ENCODE peak calls at places on chromosomes 13 and 19, in seven cellular contexts. O is heart left ventricle, Y is spleen, C is IMR-90, A is cardiac muscle cell, B is heart right ventricle, P is neural progenitor cell. J is an unnamed sample. For H3K4me1 and H3K27me3, the result is how much of the 10 kb centered on the place peaks cover.

GRCh38 chr13:95217920-95218830 is 83.1 kb downstream of the ABCC4 start:
- DNase-seq in P (no peak), A (no peak), B (no peak), C (no peak), Y (no peak), O (no peak), J (no peak)

GRCh38 chr13:42786696-42787095 is 5.3 kb downstream of the FAM216B start:
- DNase-seq in C (no peak), P (no peak), O (no peak), A (peak), B (no peak), Y (no peak), J (no peak)

GRCh38 chr19:632228-633067 is 889 bp downstream of the POLRMT start:
- DNase-seq in P (peak), A (peak), C (peak), O (no peak), Y (no peak), B (no peak), J (no peak)

GRCh38 chr13:45521292-45521691 is 56.6 kb downstream of the COG3 start:
- DNase-seq in A (peak), C (peak), O (no peak), B (no peak), Y (no peak), P (no peak), J (no peak)

GRCh38 chr19:29671393-29672076 is 6.3 kb downstream of the PLEKHF1 start:
- DNase-seq in A (no peak), P (no peak), B (peak), Y (peak), C (no peak), O (peak), J (peak)

GRCh38 chr13:101649490-101650126 is 197.1 kb downstream of the ITGBL1 start:
- DNase-seq in A (no peak), B (no peak), C (peak), P (no peak), O (no peak), Y (no peak), J (no peak)

GRCh38 chr13:50636007-50636704 is 207.3 kb downstream of the DLEU7 start:
- DNase-seq in C (no peak), Y (no peak), O (no peak), A (peak), B (no peak), P (peak), J (no peak)

GRCh38 chr19:11421607-11422098 is 2.5 kb upstream of the RGL3 start:
- DNase-seq in Y (peak), O (peak), C (no peak), P (peak), B (peak), A (peak), J (peak)

GRCh38 chr19:1855040-1855827 is 7.0 kb upstream of the REXO1 start:
- DNase-seq in A (peak), P (peak), O (peak), B (peak), C (peak), Y (peak), J (peak)

GRCh38 chr19:3949997-3950859 is 17.4 kb downstream of the NMRK2 start:
- DNase-seq in P (no peak), A (no peak), O (peak), Y (no peak), C (no peak), B (no peak), J (no peak)
- H3K27ac ChIP-seq in P (no peak), A (peak), O (peak), Y (no peak), C (no peak), B (peak), J (no peak)

GRCh38 chr19:3266792-3267469 is 42.5 kb downstream of the CELF5 start:
- DNase-seq in Y (no peak), P (no peak), A (no peak), O (no peak), C (no peak), B (no peak), J (no peak)

GRCh38 chr19:3262362-3262761 is 37.9 kb downstream of the CELF5 start:
- DNase-seq in O (no peak), C (no peak), P (no peak), A (no peak), B (no peak), Y (no peak), J (no peak)

GRCh38 chr19:3265432-3265831 is 41.0 kb downstream of the CELF5 start:
- DNase-seq in P (no peak), Y (no peak), B (no peak), C (no peak), A (no peak), O (no peak), J (no peak)

GRCh38 chr19:3266092-3266693 is 41.7 kb downstream of the CELF5 start:
- DNase-seq in O (no peak), A (no peak), P (no peak), C (no peak), B (no peak), Y (no peak), J (no peak)

DNA sequence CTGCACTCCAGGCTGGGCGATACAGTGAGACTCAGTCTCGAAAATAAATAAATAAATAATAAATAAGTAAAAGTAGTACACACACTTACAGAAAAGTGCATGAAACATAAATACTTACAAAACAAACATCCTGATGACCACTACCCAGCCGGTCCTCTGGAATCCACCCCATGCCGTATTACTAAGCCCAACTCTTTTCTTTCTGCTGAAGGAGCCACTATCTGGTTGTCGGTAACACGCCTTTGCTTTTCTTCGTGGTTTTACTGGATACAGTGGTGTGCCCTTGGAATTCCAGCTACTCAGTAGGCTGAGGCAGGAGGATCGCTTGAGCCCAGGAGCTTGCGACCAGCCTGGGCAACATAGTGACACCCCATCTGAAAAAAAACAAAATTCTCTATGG is 39.4 kb downstream of the CELF5 start:
- DNase-seq in Y (no peak), P (no peak), A (no peak), B (no peak), O (no peak), C (no peak), J (no peak)
- H3K4me1 ChIP-seq in Y (under half), P (under half), A (under half), B (under half), O (under half), C (under half), J (under half)

GRCh38 chr19:51808333-51808986 is 13.5 kb downstream of the FPR3 start:
- DNase-seq in P (no peak), Y (no peak), C (no peak), A (no peak), O (no peak), B (no peak), J (no peak)
- H3K27me3 ChIP-seq in P (under half), Y (under half), C (under half), A (under half), O (under half), B (under half), J (under half)

GRCh38 chr13:107185889-107186288 is 618.0 kb upstream of the ARGLU1 start:
- DNase-seq in Y (no peak), A (no peak), P (no peak), C (peak), O (no peak), B (no peak), J (no peak)
- H3K27ac ChIP-seq in Y (no peak), A (no peak), P (no peak), C (no peak), O (no peak), B (no peak), J (no peak)

GRCh38 chr13:99864627-99864990 is 107.0 kb downstream of the ZIC5 start:
- DNase-seq in C (no peak), O (no peak), Y (no peak), B (no peak), A (no peak), P (no peak), J (no peak)
- H3K4me1 ChIP-seq in C (under half), O (under half), Y (under half), B (under half), A (under half), P (half or more), J (under half)

GRCh38 chr13:112638157-112638750 is 50.3 kb upstream of the TUBGCP3 start:
- DNase-seq in A (no peak), O (no peak), Y (peak), P (no peak), B (no peak), C (no peak), J (no peak)

GRCh38 chr13:112635323-112635722 is 47.4 kb upstream of the TUBGCP3 start:
- DNase-seq in A (no peak), Y (peak), C (no peak), B (no peak), O (no peak), P (no peak), J (no peak)

GRCh38 chr13:112638919-112639318 is 50.9 kb upstream of the ATP11A start:
- DNase-seq in Y (peak), B (no peak), O (no peak), C (no peak), A (no peak), P (no peak), J (no peak)

GRCh38 chr13:112636401-112636975 is 48.5 kb upstream of the TUBGCP3 start:
- DNase-seq in C (no peak), P (no peak), B (no peak), O (no peak), Y (peak), A (no peak), J (no peak)

GRCh38 chr13:112637017-112637801 is 49.3 kb upstream of the TUBGCP3 start:
- DNase-seq in B (no peak), Y (peak), P (no peak), O (no peak), C (no peak), A (no peak), J (no peak)
- H3K27me3 ChIP-seq in B (under half), Y (under half), P (under half), O (under half), C (half or more), A (under half), J (under half)

GRCh38 chr19:32675720-32676185 is at the start of gene RGS9BP:
- DNase-seq in Y (peak), B (peak), A (peak), P (peak), C (peak), O (peak), J (peak)
- H3K27ac ChIP-seq in Y (peak), B (peak), A (no peak), P (no peak), C (peak), O (peak), J (peak)

DNA sequence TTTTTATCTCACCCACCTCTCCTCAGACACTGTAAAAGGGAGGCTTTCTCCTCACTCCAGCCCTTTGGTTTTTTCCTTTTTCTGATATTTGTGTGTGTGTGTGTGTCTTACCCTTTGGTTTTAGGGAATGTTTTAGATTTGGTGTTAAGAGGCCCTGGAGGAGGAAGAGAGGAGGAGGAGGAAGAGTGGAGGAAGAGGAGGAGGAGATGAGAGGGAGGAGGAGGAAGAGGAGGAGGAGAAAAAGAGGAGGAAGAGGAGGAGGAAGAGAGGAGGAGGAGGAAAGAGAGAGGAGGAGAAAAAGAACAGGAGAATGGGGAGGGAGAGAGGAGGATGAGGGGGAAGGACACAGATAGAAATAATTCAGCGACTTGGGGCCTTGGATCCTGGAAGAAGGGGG is 10.5 kb downstream of the KLHL26 start:
- DNase-seq in C (no peak), P (no peak), A (no peak), O (no peak), B (no peak), Y (no peak), J (no peak)
- H3K4me1 ChIP-seq in C (under half), P (under half), A (under half), O (under half), B (under half), Y (half or more), J (under half)

GRCh38 chr19:7822910-7823515 is 7.0 kb upstream of the EVI5L start:
- DNase-seq in C (no peak), A (no peak), B (no peak), O (no peak), P (no peak), Y (no peak), J (no peak)
- H3K27me3 ChIP-seq in C (under half), A (under half), B (under half), O (under half), P (under half), Y (under half), J (under half)

GRCh38 chr13:38381840-38382239 is 32.2 kb downstream of the UFM1 start:
- DNase-seq in C (no peak), A (no peak), Y (no peak), O (no peak), P (no peak), B (no peak), J (no peak)
- H3K27ac ChIP-seq in C (no peak), A (no peak), Y (no peak), O (no peak), P (no peak), B (no peak), J (no peak)